ENCODE peak calls at places on chromosomes 6 and 20, in four cellular contexts. P is activated CD4-positive, CD25-positive, alpha-beta regulatory T cell treated with anti-CD3 and anti-CD28 coated beads, Interleukin-2, amount 50 U/mL, for 16 hours; C is upper lobe of right lung; U is T-helper 1 cell. T is an unnamed sample.

GRCh38 chr6:148532698-148533097 is 190.1 kb downstream of the SASH1 start:
- DNase-seq in P (no peak), C (no peak), U (no peak), T (no peak)

GRCh38 chr6:73564578-73565345 is 43.9 kb upstream of the EEF1A1 start:
- DNase-seq in P (no peak), C (no peak), U (no peak), T (no peak)

GRCh38 chr6:36821581-36822335 is 17.5 kb downstream of the CPNE5 start:
- DNase-seq in P (no peak), C (no peak), U (no peak), T (no peak)

GRCh38 chr20:49132995-49133451 is 55.1 kb downstream of the STAU1 start:
- DNase-seq in P (no peak), C (no peak), U (no peak), T (no peak)

GRCh38 chr20:4999788-5000187 is 1.5 kb downstream of the SLC23A2 start:
- DNase-seq in P (no peak), C (no peak), U (no peak), T (no peak)

GRCh38 chr6:161261325-161261724 is 12.5 kb downstream of the AGPAT4 start:
- DNase-seq in P (no peak), C (no peak), U (no peak), T (no peak)

GRCh38 chr20:37615507-37616425 is 78.1 kb upstream of the CTNNBL1 start:
- DNase-seq in P (peak), C (no peak), U (no peak), T (peak)

GRCh38 chr6:167669870-167670802 is 156.6 kb upstream of the AFDN start:
- DNase-seq in P (no peak), C (no peak), U (no peak), T (no peak)

GRCh38 chr6:99589907-99590493 is 16.6 kb upstream of the PRDM13 start:
- DNase-seq in P (no peak), C (no peak), U (no peak), T (no peak)

GRCh38 chr20:5859611-5860010 is 90.7 kb downstream of the TRMT6 start:
- DNase-seq in P (no peak), C (no peak), U (no peak), T (no peak)

GRCh38 chr20:23303325-23304102 is 47.1 kb upstream of the NXT1 start:
- DNase-seq in P (no peak), C (peak), U (no peak), T (no peak)

GRCh38 chr6:1613631-1614447 is 4.1 kb downstream of the FOXC1 start:
- DNase-seq in P (no peak), C (no peak), U (no peak), T (no peak)

GRCh38 chr20:58448958-58449357 is 59.9 kb downstream of the VAPB start:
- DNase-seq in P (no peak), C (no peak), U (no peak), T (no peak)

GRCh38 chr6:43746613-43747101 is 23.4 kb upstream of the VEGFA start:
- DNase-seq in P (no peak), C (peak), U (no peak), T (no peak)

GRCh38 chr20:64114356-64114971 is 7.1 kb upstream of the NPBWR2 start:
- DNase-seq in P (no peak), C (peak), U (no peak), T (no peak)

GRCh38 chr20:45832619-45833018 is 980 bp upstream of the SNX21 start:
- DNase-seq in P (no peak), C (no peak), U (no peak), T (no peak)

GRCh38 chr6:169960531-169960890 is 209.1 kb downstream of the ERMARD start:
- DNase-seq in P (no peak), C (no peak), U (no peak), T (no peak)

GRCh38 chr6:169341065-169341464 is 87.4 kb upstream of the THBS2 start:
- DNase-seq in P (no peak), C (no peak), U (no peak), T (no peak)

GRCh38 chr6:32843321-32843978 is 397 bp downstream of the PSMB8 start:
- DNase-seq in P (no peak), C (no peak), U (no peak), T (no peak)

GRCh38 chr20:46364670-46365482 is 41.5 kb downstream of the ELMO2 start:
- DNase-seq in P (no peak), C (no peak), U (no peak), T (no peak)

GRCh38 chr20:64160536-64161495 is 3.4 kb upstream of the MYT1 start:
- DNase-seq in P (no peak), C (no peak), U (no peak), T (no peak)

GRCh38 chr6:157980288-157981131 is 1.2 kb upstream of the SYNJ2 start:
- DNase-seq in P (no peak), C (peak), U (peak), T (no peak)

GRCh38 chr20:10922941-10923340 is 249.1 kb upstream of the JAG1 start:
- DNase-seq in P (no peak), C (no peak), U (no peak), T (no peak)